ENCODE peak calls at places on chromosomes 13 and 19, in ten cellular contexts. One of them, this sample, is unnamed.

GRCh38 chr19:811511-812048 is 10.2 kb downstream of the PLPPR3 start:
- DNase-seq in endothelial cell of umbilical vein: no peak
- DNase-seq in AML-193: no peak
- DNase-seq in stimulated activated CD4-positive, alpha-beta T cell treated with anti-CD3 and anti-CD28 coated beads, Interleukin-1b, Interleukin-23, amount 100 ng/mL, for 1 hour: no peak
- DNase-seq in NCI-H1105: no peak
- DNase-seq in uterus: no peak
- DNase-seq in HEK293T: no peak
- DNase-seq in NCI-H1694: no peak
- DNase-seq in NCI-H1092: no peak
- DNase-seq in EL: no peak
- DNase-seq in this sample: no peak

GRCh38 chr19:45217193-45217956 is 27.8 kb downstream of the EXOC3L2 start:
- DNase-seq in endothelial cell of umbilical vein: no peak
- DNase-seq in AML-193: no peak
- DNase-seq in stimulated activated CD4-positive, alpha-beta T cell treated with anti-CD3 and anti-CD28 coated beads, Interleukin-1b, Interleukin-23, amount 100 ng/mL, for 1 hour: no peak
- DNase-seq in NCI-H1105: no peak
- DNase-seq in uterus: no peak
- DNase-seq in HEK293T: no peak
- DNase-seq in NCI-H1694: no peak
- DNase-seq in NCI-H1092: no peak
- DNase-seq in EL: no peak
- DNase-seq in this sample: peak

GRCh38 chr13:40438999-40439797 is 227.2 kb downstream of the FOXO1 start:
- DNase-seq in endothelial cell of umbilical vein: peak
- DNase-seq in AML-193: no peak
- DNase-seq in stimulated activated CD4-positive, alpha-beta T cell treated with anti-CD3 and anti-CD28 coated beads, Interleukin-1b, Interleukin-23, amount 100 ng/mL, for 1 hour: no peak
- DNase-seq in NCI-H1105: no peak
- DNase-seq in uterus: peak
- DNase-seq in HEK293T: no peak
- DNase-seq in NCI-H1694: no peak
- DNase-seq in NCI-H1092: no peak
- DNase-seq in EL: no peak
- DNase-seq in this sample: no peak

GRCh38 chr19:2618611-2619010 is 83.9 kb downstream of the GNG7 start:
- DNase-seq in endothelial cell of umbilical vein: peak
- DNase-seq in AML-193: peak
- DNase-seq in stimulated activated CD4-positive, alpha-beta T cell treated with anti-CD3 and anti-CD28 coated beads, Interleukin-1b, Interleukin-23, amount 100 ng/mL, for 1 hour: no peak
- DNase-seq in NCI-H1105: no peak
- DNase-seq in uterus: no peak
- DNase-seq in HEK293T: no peak
- DNase-seq in NCI-H1694: no peak
- DNase-seq in NCI-H1092: no peak
- DNase-seq in EL: peak
- DNase-seq in this sample: peak

GRCh38 chr13:72290962-72291681 is 424.1 kb upstream of the DACH1 start:
- DNase-seq in endothelial cell of umbilical vein: no peak
- DNase-seq in AML-193: no peak
- DNase-seq in stimulated activated CD4-positive, alpha-beta T cell treated with anti-CD3 and anti-CD28 coated beads, Interleukin-1b, Interleukin-23, amount 100 ng/mL, for 1 hour: no peak
- DNase-seq in NCI-H1105: no peak
- DNase-seq in uterus: no peak
- DNase-seq in HEK293T: no peak
- DNase-seq in NCI-H1694: no peak
- DNase-seq in NCI-H1092: no peak
- DNase-seq in EL: peak
- DNase-seq in this sample: no peak

GRCh38 chr13:109465151-109465550 is 321.2 kb downstream of the IRS2 start:
- DNase-seq in endothelial cell of umbilical vein: no peak
- DNase-seq in AML-193: no peak
- DNase-seq in stimulated activated CD4-positive, alpha-beta T cell treated with anti-CD3 and anti-CD28 coated beads, Interleukin-1b, Interleukin-23, amount 100 ng/mL, for 1 hour: no peak
- DNase-seq in NCI-H1105: no peak
- DNase-seq in uterus: no peak
- DNase-seq in HEK293T: no peak
- DNase-seq in NCI-H1694: no peak
- DNase-seq in NCI-H1092: no peak
- DNase-seq in EL: no peak
- DNase-seq in this sample: no peak

GRCh38 chr19:15129856-15130580 is 22.8 kb downstream of the SYDE1 start:
- DNase-seq in endothelial cell of umbilical vein: no peak
- DNase-seq in AML-193: no peak
- DNase-seq in stimulated activated CD4-positive, alpha-beta T cell treated with anti-CD3 and anti-CD28 coated beads, Interleukin-1b, Interleukin-23, amount 100 ng/mL, for 1 hour: no peak
- DNase-seq in NCI-H1105: no peak
- DNase-seq in uterus: no peak
- DNase-seq in HEK293T: no peak
- DNase-seq in NCI-H1694: no peak
- DNase-seq in NCI-H1092: no peak
- DNase-seq in EL: no peak
- DNase-seq in this sample: no peak

GRCh38 chr19:50384685-50385535 is 763 bp downstream of the POLD1 start:
- DNase-seq in endothelial cell of umbilical vein: no peak
- DNase-seq in AML-193: no peak
- DNase-seq in stimulated activated CD4-positive, alpha-beta T cell treated with anti-CD3 and anti-CD28 coated beads, Interleukin-1b, Interleukin-23, amount 100 ng/mL, for 1 hour: no peak
- DNase-seq in NCI-H1105: no peak
- DNase-seq in uterus: no peak
- DNase-seq in HEK293T: no peak
- DNase-seq in NCI-H1694: no peak
- DNase-seq in NCI-H1092: no peak
- DNase-seq in EL: peak
- DNase-seq in this sample: no peak

GRCh38 chr19:12721656-12722565 is 1.8 kb downstream of the TNPO2 start:
- DNase-seq in endothelial cell of umbilical vein: peak
- DNase-seq in AML-193: no peak
- DNase-seq in stimulated activated CD4-positive, alpha-beta T cell treated with anti-CD3 and anti-CD28 coated beads, Interleukin-1b, Interleukin-23, amount 100 ng/mL, for 1 hour: no peak
- DNase-seq in NCI-H1105: peak
- DNase-seq in uterus: peak
- DNase-seq in HEK293T: peak
- DNase-seq in NCI-H1694: no peak
- DNase-seq in NCI-H1092: peak
- DNase-seq in EL: peak
- DNase-seq in this sample: peak